ENCODE peak calls at places on chromosomes 12 and 14, in six cellular contexts. G, O, Z, M, S and J are unnamed samples.
A peak's percentile ranks its signal among the peaks of the same experiment; 100 is the strongest.

GRCh38 chr14:92792885-92793284 is 1.2 kb upstream of the GOLGA5 start:
- DNase-seq in G (no peak), O (no peak), Z (no peak), M (no peak), S (no peak), J (no peak)

GRCh38 chr14:22900088-22900799 is 17.2 kb downstream of the REM2 start:
- DNase-seq in G (peak; percentile 78), O (no peak), Z (no peak), M (no peak), S (no peak), J (peak; percentile 44)

GRCh38 chr14:48936352-48936751 is 649.8 kb downstream of the RPS29 start:
- DNase-seq in G (peak; percentile 77), O (no peak), Z (no peak), M (no peak), S (no peak), J (no peak)

GRCh38 chr12:66143868-66144267 is 13.3 kb upstream of the LLPH start:
- DNase-seq in G (no peak), O (no peak), Z (no peak), M (no peak), S (no peak), J (no peak)

GRCh38 chr14:99889268-99889667 is 96.1 kb downstream of the EML1 start:
- DNase-seq in G (no peak), O (no peak), Z (no peak), M (no peak), S (no peak), J (no peak)

GRCh38 chr12:26298785-26299621 is 103.6 kb downstream of the SSPN start:
- DNase-seq in G (peak; percentile 83), O (no peak), Z (no peak), M (no peak), S (no peak), J (no peak)

GRCh38 chr12:53200458-53201169 is 6.4 kb downstream of the ITGB7 start:
- DNase-seq in G (no peak), O (no peak), Z (no peak), M (no peak), S (no peak), J (no peak)

GRCh38 chr14:59305836-59306555 is 117.5 kb downstream of the DAAM1 start:
- DNase-seq in G (peak; percentile 84), O (no peak), Z (no peak), M (no peak), S (no peak), J (no peak)

GRCh38 chr14:81243499-81243898 is 22.7 kb upstream of the GTF2A1 start:
- DNase-seq in G (no peak), O (no peak), Z (no peak), M (no peak), S (no peak), J (no peak)

GRCh38 chr14:101977311-101978071 is 13.1 kb downstream of the DYNC1H1 start:
- DNase-seq in G (peak; percentile 75), O (no peak), Z (no peak), M (no peak), S (no peak), J (no peak)

GRCh38 chr12:43462080-43462479 is 89.9 kb downstream of the ADAMTS20 start:
- DNase-seq in G (no peak), O (no peak), Z (no peak), M (no peak), S (no peak), J (no peak)

GRCh38 chr12:113249546-113249945 is 28.3 kb downstream of the TPCN1 start:
- DNase-seq in G (no peak), O (no peak), Z (no peak), M (no peak), S (no peak), J (no peak)

GRCh38 chr14:90556050-90556477 is 159.2 kb downstream of the CALM1 start:
- DNase-seq in G (no peak), O (no peak), Z (no peak), M (no peak), S (peak; percentile 62), J (peak; percentile 42)
- H3K4me1 ChIP-seq in G (peaks cover 5% of the 10 kb centered on the region), O (no peaks in the 10 kb centered on the region), Z (peaks cover 19% of the 10 kb centered on the region), M (no peaks in the 10 kb centered on the region), S (no peaks in the 10 kb centered on the region), J (peaks cover 36% of the 10 kb centered on the region)

DNA sequence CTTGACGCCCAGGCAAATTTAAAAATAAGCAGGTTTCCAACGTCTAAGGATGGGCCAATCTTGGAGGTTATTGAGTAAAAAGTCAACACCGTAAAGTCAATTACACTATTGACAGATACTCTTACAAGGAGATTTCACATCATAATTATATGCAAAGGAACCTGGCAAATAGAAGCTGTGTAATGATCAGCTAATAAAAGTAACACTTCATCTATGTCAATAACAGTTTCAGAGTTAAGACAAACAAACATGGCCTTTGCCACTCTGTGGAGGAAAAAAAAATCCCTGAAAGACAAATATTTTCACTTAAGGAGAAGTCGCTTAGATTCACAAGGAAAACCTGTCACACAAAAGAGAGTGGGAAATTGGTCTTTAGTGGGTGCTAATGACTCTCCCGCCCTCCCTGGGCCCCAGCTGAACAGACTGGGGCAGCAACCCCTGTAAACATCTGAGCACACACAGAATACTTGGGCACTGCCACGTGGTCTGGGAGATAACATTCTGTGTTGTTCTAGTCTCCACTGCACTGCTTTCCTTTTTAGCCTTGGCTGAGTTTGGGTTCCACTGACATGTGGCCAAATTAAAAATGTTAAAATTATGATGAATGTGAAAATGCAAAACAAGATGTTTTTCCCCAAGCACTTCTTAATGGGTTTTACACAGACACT is 240.8 kb downstream of the FOXN3 start:
- DNase-seq in G (no peak), O (no peak), Z (no peak), M (no peak), S (no peak), J (no peak)
- H3K4me1 ChIP-seq in G (peaks cover 6% of the 10 kb centered on the region), O (no peaks in the 10 kb centered on the region), Z (peaks cover 10% of the 10 kb centered on the region), M (peaks cover 34% of the 10 kb centered on the region), S (peaks cover 12% of the 10 kb centered on the region), J (no peaks in the 10 kb centered on the region)

GRCh38 chr12:124485371-124485770 is 82.0 kb downstream of the NCOR2 start:
- DNase-seq in G (no peak), O (no peak), Z (no peak), M (no peak), S (no peak), J (no peak)

GRCh38 chr12:124488520-124488919 is 78.9 kb downstream of the NCOR2 start:
- DNase-seq in G (no peak), O (no peak), Z (no peak), M (peak; percentile 19), S (no peak), J (peak; percentile 29)

GRCh38 chr12:124487834-124488165 is 79.6 kb downstream of the NCOR2 start:
- DNase-seq in G (no peak), O (no peak), Z (no peak), M (no peak), S (no peak), J (no peak)

GRCh38 chr12:124486346-124486963 is 81.0 kb downstream of the NCOR2 start:
- DNase-seq in G (no peak), O (no peak), Z (peak; percentile 62), M (peak; percentile 5), S (no peak), J (peak; percentile 16)

GRCh38 chr12:124487065-124487833 is 80.2 kb downstream of the NCOR2 start:
- DNase-seq in G (no peak), O (no peak), Z (peak; percentile 70), M (peak; percentile 27), S (no peak), J (peak; percentile 59)
- H3K4me1 ChIP-seq in G (peaks cover 2% of the 10 kb centered on the region), O (no peaks in the 10 kb centered on the region), Z (peaks cover 15% of the 10 kb centered on the region), M (peaks cover 33% of the 10 kb centered on the region), S (peaks cover 18% of the 10 kb centered on the region), J (peaks cover 37% of the 10 kb centered on the region)

GRCh38 chr12:56629459-56630179 is 507 bp downstream of the BAZ2A start:
- DNase-seq in G (no peak), O (no peak), Z (peak; percentile 71), M (peak; percentile 38), S (peak; percentile 51), J (peak; percentile 52)
- H3K4me1 ChIP-seq in G (peaks cover 14% of the 10 kb centered on the region), O (peaks cover 56% of the 10 kb centered on the region), Z (peaks cover 75% of the 10 kb centered on the region), M (peaks cover 48% of the 10 kb centered on the region), S (peaks cover 65% of the 10 kb centered on the region), J (peaks cover 78% of the 10 kb centered on the region)

GRCh38 chr12:12871587-12872138 is 19.7 kb upstream of the GPRC5A start:
- DNase-seq in G (no peak), O (no peak), Z (no peak), M (no peak), S (no peak), J (no peak)
- H3K4me1 ChIP-seq in G (peaks cover 26% of the 10 kb centered on the region), O (no peaks in the 10 kb centered on the region), Z (peaks cover 14% of the 10 kb centered on the region), M (no peaks in the 10 kb centered on the region), S (no peaks in the 10 kb centered on the region), J (no peaks in the 10 kb centered on the region)

GRCh38 chr12:123077298-123078113 is 73.4 kb downstream of the PITPNM2 start:
- DNase-seq in G (no peak), O (no peak), Z (no peak), M (no peak), S (no peak), J (no peak)
- H3K4me1 ChIP-seq in G (peaks cover 6% of the 10 kb centered on the region), O (peaks cover 43% of the 10 kb centered on the region), Z (peaks cover 37% of the 10 kb centered on the region), M (peaks cover 22% of the 10 kb centered on the region), S (peaks cover 40% of the 10 kb centered on the region), J (peaks cover 78% of the 10 kb centered on the region)

GRCh38 chr14:29652586-29652985 is 275.1 kb downstream of the PRKD1 start:
- DNase-seq in G (peak; percentile 6), O (no peak), Z (no peak), M (no peak), S (no peak), J (no peak)
- H3K4me1 ChIP-seq in G (no peaks in the 10 kb centered on the region), O (no peaks in the 10 kb centered on the region), Z (no peaks in the 10 kb centered on the region), M (no peaks in the 10 kb centered on the region), S (no peaks in the 10 kb centered on the region), J (no peaks in the 10 kb centered on the region)